ENCODE peak calls at places on chromosomes 2 and 18, in ten cellular contexts. One of them, this sample, is unnamed.
A peak's percentile ranks its signal among the peaks of the same experiment; 100 is the strongest.

GRCh38 chr2:119282139-119282965 is 58.7 kb downstream of the STEAP3 start:
- DNase-seq in NCI-H2171: no peak
- DNase-seq in MV-4-11: peak; percentile 81
- DNase-seq in nucleus accumbens: no peak
- DNase-seq in COR-L47: no peak
- DNase-seq in AG08396: no peak
- DNase-seq in lower leg skin: no peak
- DNase-seq in NCI-H1092 treated with DMSO at 0.1 percent for 48 hours: no peak
- DNase-seq in effector CD8-positive, alpha-beta T cell: no peak
- DNase-seq in activated T-cell treated with anti-CD3 and anti-CD28 coated beads for 4 hours: no peak
- DNase-seq in this sample: no peak

GRCh38 chr18:58781627-58782194 is 83.0 kb upstream of the ZNF532 start:
- DNase-seq in NCI-H2171: peak; percentile 61
- DNase-seq in MV-4-11: peak; percentile 72
- DNase-seq in nucleus accumbens: peak; percentile 61
- DNase-seq in COR-L47: peak; percentile 85
- DNase-seq in AG08396: peak; percentile 73
- DNase-seq in lower leg skin: peak; percentile 80
- DNase-seq in NCI-H1092 treated with DMSO at 0.1 percent for 48 hours: peak; percentile 85
- DNase-seq in effector CD8-positive, alpha-beta T cell: peak; percentile 44
- DNase-seq in activated T-cell treated with anti-CD3 and anti-CD28 coated beads for 4 hours: peak; percentile 59
- DNase-seq in this sample: no peak

GRCh38 chr2:48175254-48175653 is 269.0 kb upstream of the FBXO11 start:
- DNase-seq in NCI-H2171: no peak
- DNase-seq in MV-4-11: no peak
- DNase-seq in nucleus accumbens: no peak
- DNase-seq in COR-L47: no peak
- DNase-seq in AG08396: peak; percentile 63
- DNase-seq in lower leg skin: no peak
- DNase-seq in NCI-H1092 treated with DMSO at 0.1 percent for 48 hours: no peak
- DNase-seq in effector CD8-positive, alpha-beta T cell: no peak
- DNase-seq in activated T-cell treated with anti-CD3 and anti-CD28 coated beads for 4 hours: no peak
- DNase-seq in this sample: no peak

GRCh38 chr2:65231121-65231520 is 3.5 kb downstream of the ACTR2 start:
- DNase-seq in NCI-H2171: no peak
- DNase-seq in MV-4-11: peak; percentile 7
- DNase-seq in nucleus accumbens: no peak
- DNase-seq in COR-L47: no peak
- DNase-seq in AG08396: peak; percentile 21
- DNase-seq in lower leg skin: no peak
- DNase-seq in NCI-H1092 treated with DMSO at 0.1 percent for 48 hours: no peak
- DNase-seq in effector CD8-positive, alpha-beta T cell: no peak
- DNase-seq in activated T-cell treated with anti-CD3 and anti-CD28 coated beads for 4 hours: no peak
- DNase-seq in this sample: no peak

GRCh38 chr2:232532406-232532805 is 6.4 kb downstream of the CHRND start:
- DNase-seq in NCI-H2171: peak; percentile 52
- DNase-seq in MV-4-11: no peak
- DNase-seq in nucleus accumbens: no peak
- DNase-seq in COR-L47: no peak
- DNase-seq in AG08396: no peak
- DNase-seq in lower leg skin: no peak
- DNase-seq in NCI-H1092 treated with DMSO at 0.1 percent for 48 hours: no peak
- DNase-seq in effector CD8-positive, alpha-beta T cell: no peak
- DNase-seq in activated T-cell treated with anti-CD3 and anti-CD28 coated beads for 4 hours: no peak
- DNase-seq in this sample: peak; percentile 43

GRCh38 chr2:20018576-20019152 is 6.2 kb upstream of the MATN3 start:
- DNase-seq in NCI-H2171: no peak
- DNase-seq in MV-4-11: no peak
- DNase-seq in nucleus accumbens: no peak
- DNase-seq in COR-L47: no peak
- DNase-seq in AG08396: no peak
- DNase-seq in lower leg skin: no peak
- DNase-seq in NCI-H1092 treated with DMSO at 0.1 percent for 48 hours: no peak
- DNase-seq in effector CD8-positive, alpha-beta T cell: no peak
- DNase-seq in activated T-cell treated with anti-CD3 and anti-CD28 coated beads for 4 hours: no peak
- DNase-seq in this sample: no peak

GRCh38 chr18:77127769-77128671 is 4.6 kb downstream of the MBP start:
- DNase-seq in NCI-H2171: no peak
- DNase-seq in MV-4-11: peak; percentile 98
- DNase-seq in nucleus accumbens: no peak
- DNase-seq in COR-L47: peak; percentile 73
- DNase-seq in AG08396: peak; percentile 64
- DNase-seq in lower leg skin: peak; percentile 80
- DNase-seq in NCI-H1092 treated with DMSO at 0.1 percent for 48 hours: no peak
- DNase-seq in effector CD8-positive, alpha-beta T cell: no peak
- DNase-seq in activated T-cell treated with anti-CD3 and anti-CD28 coated beads for 4 hours: no peak
- DNase-seq in this sample: no peak

GRCh38 chr2:154402138-154402714 is 296.3 kb upstream of the KCNJ3 start:
- DNase-seq in NCI-H2171: peak; percentile 24
- DNase-seq in MV-4-11: peak; percentile 17
- DNase-seq in nucleus accumbens: no peak
- DNase-seq in COR-L47: peak; percentile 16
- DNase-seq in AG08396: no peak
- DNase-seq in lower leg skin: no peak
- DNase-seq in NCI-H1092 treated with DMSO at 0.1 percent for 48 hours: peak; percentile 25
- DNase-seq in effector CD8-positive, alpha-beta T cell: no peak
- DNase-seq in activated T-cell treated with anti-CD3 and anti-CD28 coated beads for 4 hours: no peak
- DNase-seq in this sample: no peak

GRCh38 chr2:118878531-118879149 is 31.2 kb upstream of the EN1 start:
- DNase-seq in NCI-H2171: no peak
- DNase-seq in MV-4-11: peak; percentile 74
- DNase-seq in nucleus accumbens: no peak
- DNase-seq in COR-L47: no peak
- DNase-seq in AG08396: no peak
- DNase-seq in lower leg skin: no peak
- DNase-seq in NCI-H1092 treated with DMSO at 0.1 percent for 48 hours: no peak
- DNase-seq in effector CD8-positive, alpha-beta T cell: no peak
- DNase-seq in activated T-cell treated with anti-CD3 and anti-CD28 coated beads for 4 hours: no peak
- DNase-seq in this sample: no peak

GRCh38 chr2:173571021-173571821 is 216.5 kb downstream of the CDCA7 start:
- DNase-seq in NCI-H2171: peak; percentile 73
- DNase-seq in MV-4-11: peak; percentile 29
- DNase-seq in nucleus accumbens: no peak
- DNase-seq in COR-L47: peak; percentile 73
- DNase-seq in AG08396: peak; percentile 24
- DNase-seq in lower leg skin: no peak
- DNase-seq in NCI-H1092 treated with DMSO at 0.1 percent for 48 hours: peak; percentile 75
- DNase-seq in effector CD8-positive, alpha-beta T cell: no peak
- DNase-seq in activated T-cell treated with anti-CD3 and anti-CD28 coated beads for 4 hours: no peak
- DNase-seq in this sample: no peak

This sample was measured in mesenteric fat pad.